ENCODE peak calls at places on chromosomes 16 and 17, in five cellular contexts. R is epithelial cell of prostate, W is erythroblast, G is NCI-H2029, M is LoVo. A is an unnamed sample.

GRCh38 chr16:29665294-29666077 is 2.4 kb downstream of the SPN start:
- DNase-seq in G (no peak), W (no peak), M (no peak), R (no peak), A (no peak)

GRCh38 chr17:73882590-73882989 is 238.3 kb upstream of the SDK2 start:
- DNase-seq in R (no peak), G (no peak), M (no peak), W (no peak), A (no peak)

GRCh38 chr17:29593546-29594440 is 861 bp downstream of the ANKRD13B start:
- DNase-seq in G (no peak), M (peak), R (no peak), W (peak), A (peak)

GRCh38 chr16:67170168-67170947 is at the start of gene NOL3:
- DNase-seq in G (no peak), W (peak), M (no peak), R (no peak), A (peak)

GRCh38 chr17:4148611-4149308 is 5.8 kb downstream of the CYB5D2 start:
- DNase-seq in M (no peak), G (no peak), W (no peak), R (no peak), A (no peak)

GRCh38 chr17:60128171-60128859 is 21.5 kb upstream of the CA4 start:
- DNase-seq in M (no peak), W (no peak), G (no peak), R (no peak), A (no peak)

GRCh38 chr16:9185396-9185795 is 94.0 kb downstream of the HAPSTR1 start:
- DNase-seq in W (no peak), M (no peak), G (no peak), R (no peak), A (no peak)

GRCh38 chr16:68272501-68273209 is 8.3 kb downstream of the SLC7A6 start:
- DNase-seq in M (no peak), W (no peak), G (peak), R (no peak), A (peak)

GRCh38 chr16:81703177-81704155 is 75.6 kb upstream of the PLCG2 start:
- DNase-seq in R (no peak), M (no peak), W (peak), G (no peak), A (no peak)

GRCh38 chr16:31505483-31505882 is 2.7 kb downstream of the RUSF1 start:
- DNase-seq in G (no peak), M (no peak), R (no peak), W (no peak), A (no peak)

GRCh38 chr16:27226476-27226875 is 23.1 kb downstream of the KDM8 start:
- DNase-seq in G (peak), W (no peak), R (no peak), M (no peak), A (peak)

GRCh38 chr16:50260206-50261159 is 5.9 kb upstream of the ADCY7 start:
- DNase-seq in M (no peak), G (no peak), R (no peak), W (no peak), A (no peak)

GRCh38 chr16:79436885-79437284 is 163.7 kb downstream of the MAF start:
- DNase-seq in M (no peak), G (no peak), R (no peak), W (no peak), A (no peak)

A was measured in DMS79 treated with DMSO at 0.1 percent for 48 hours.